ENCODE peak calls at places on chromosomes 1 and 21, in nine cellular contexts. D, A, V, L, T, E, S, M and R are unnamed samples.

GRCh38 chr1:46280092-46280491 is 23.3 kb downstream of the LRRC41 start:
- DNase-seq in E (no peak), M (no peak), D (no peak), V (no peak), T (no peak), L (no peak), S (no peak), A (no peak), R (no peak)

GRCh38 chr1:91707114-91707889 is 178.6 kb downstream of the TGFBR3 start:
- DNase-seq in V (no peak), E (no peak), L (no peak), S (no peak), T (no peak), D (no peak), A (no peak), M (no peak), R (no peak)

GRCh38 chr21:44800103-44800502 is 1.5 kb downstream of the UBE2G2 start:
- DNase-seq in L (no peak), A (no peak), T (peak), M (peak), V (no peak), S (no peak), E (no peak), D (peak), R (no peak)

GRCh38 chr1:118122234-118123004 is 62.6 kb downstream of the SPAG17 start:
- DNase-seq in D (no peak), L (no peak), T (no peak), M (no peak), V (no peak), S (no peak), A (no peak), E (no peak), R (no peak)

GRCh38 chr1:161962094-161962887 is 61.4 kb downstream of the OLFML2B start:
- DNase-seq in T (no peak), S (no peak), A (peak), E (no peak), D (no peak), M (peak), L (no peak), V (no peak), R (peak)

GRCh38 chr1:169570172-169570574 is 16.1 kb downstream of the F5 start:
- DNase-seq in S (no peak), M (no peak), D (no peak), L (no peak), V (no peak), A (no peak), E (no peak), T (no peak), R (no peak)

GRCh38 chr21:36750579-36750959 is 51.7 kb downstream of the SIM2 start:
- DNase-seq in V (no peak), T (no peak), L (no peak), D (no peak), S (no peak), A (no peak), M (no peak), E (no peak), R (no peak)

GRCh38 chr1:169133228-169133576 is 26.7 kb downstream of the ATP1B1 start:
- DNase-seq in M (no peak), V (no peak), A (no peak), T (no peak), D (no peak), E (no peak), S (no peak), L (no peak), R (no peak)

GRCh38 chr1:54850082-54850730 is 36.8 kb downstream of the DHCR24 start:
- DNase-seq in E (no peak), L (no peak), A (no peak), S (no peak), D (no peak), M (no peak), V (no peak), T (no peak), R (peak)

GRCh38 chr1:150954708-150955107 is 19.9 kb downstream of the CERS2 start:
- DNase-seq in L (no peak), T (no peak), S (no peak), V (no peak), M (no peak), A (no peak), D (no peak), E (no peak), R (no peak)

GRCh38 chr1:37493336-37494098 is 19.1 kb downstream of the ZC3H12A start:
- DNase-seq in M (no peak), L (no peak), S (no peak), E (no peak), A (no peak), D (no peak), T (no peak), V (no peak), R (no peak)

GRCh38 chr1:94095744-94096469 is 25.0 kb downstream of the ABCA4 start:
- DNase-seq in E (no peak), V (no peak), T (no peak), L (no peak), D (no peak), S (no peak), M (no peak), A (no peak), R (no peak)

GRCh38 chr1:21517161-21517589 is 8.0 kb downstream of the ALPL start:
- DNase-seq in L (no peak), T (no peak), M (no peak), V (no peak), A (no peak), D (no peak), S (no peak), E (no peak), R (no peak)

GRCh38 chr1:154478639-154479038 is 23.4 kb upstream of the TDRD10 start:
- DNase-seq in V (no peak), A (no peak), S (no peak), M (peak), T (peak), E (no peak), L (no peak), D (no peak), R (peak)

GRCh38 chr1:156419863-156420208 is 50.8 kb downstream of the RHBG start:
- DNase-seq in D (no peak), L (peak), A (no peak), S (peak), E (peak), V (peak), T (no peak), M (no peak), R (no peak)

GRCh38 chr1:148362141-148362929 is 120.8 kb downstream of the PPIAL4G start:
- DNase-seq in A (no peak), M (no peak), S (peak), E (no peak), V (no peak), T (no peak), D (peak), L (no peak), R (no peak)

GRCh38 chr1:208942394-208942793 is 641.1 kb upstream of the CAMK1G start:
- DNase-seq in T (no peak), E (no peak), V (no peak), M (no peak), D (no peak), S (no peak), A (no peak), L (no peak), R (peak)